ENCODE peak calls at places on chromosomes 6 and 20, in seven cellular contexts. X is lower lobe of right lung, W is IMR-90, T is HFF-Myc, V is AG10803, P is tibial artery, J is ascending aorta. O is an unnamed sample.

GRCh38 chr6:71410164-71410566 is 121.6 kb downstream of the OGFRL1 start:
- DNase-seq in W (peak), P (no peak), J (no peak), T (no peak), V (no peak), X (no peak), O (peak)

GRCh38 chr6:143346004-143346403 is 104.5 kb downstream of the ADAT2 start:
- DNase-seq in J (no peak), P (no peak), V (peak), W (no peak), X (no peak), T (no peak), O (no peak)

GRCh38 chr20:39810269-39810668 is 848.1 kb downstream of the DHX35 start:
- DNase-seq in X (no peak), V (no peak), T (no peak), P (no peak), W (no peak), J (no peak), O (no peak)

GRCh38 chr6:149716584-149716983 is 1.3 kb downstream of the LATS1 start:
- DNase-seq in T (no peak), V (no peak), X (no peak), W (peak), P (no peak), J (no peak), O (no peak)

GRCh38 chr6:6746334-6746969 is 157.9 kb downstream of the LY86 start:
- DNase-seq in V (no peak), P (no peak), J (no peak), W (peak), T (no peak), X (no peak), O (no peak)

GRCh38 chr6:53920881-53921280 is 126.1 kb downstream of the LRRC1 start:
- DNase-seq in V (no peak), J (no peak), P (no peak), X (no peak), T (no peak), W (no peak), O (no peak)

GRCh38 chr20:24779166-24779565 is 169.9 kb upstream of the CST7 start:
- DNase-seq in P (no peak), T (no peak), J (no peak), W (no peak), X (peak), V (no peak), O (no peak)

GRCh38 chr6:99019341-99019740 is 71.6 kb upstream of the FBXL4 start:
- DNase-seq in T (peak), J (no peak), V (peak), X (no peak), W (peak), P (no peak), O (peak)

GRCh38 chr6:3438190-3439167 is 18.4 kb downstream of the SLC22A23 start:
- DNase-seq in T (no peak), X (no peak), J (no peak), V (peak), P (no peak), W (peak), O (no peak)

GRCh38 chr20:53792946-53793536 is 199.4 kb upstream of the ZNF217 start:
- DNase-seq in P (no peak), V (no peak), J (no peak), X (no peak), W (no peak), T (no peak), O (no peak)

GRCh38 chr6:83092756-83093399 is 25.4 kb downstream of the DOP1A start:
- DNase-seq in W (peak), V (peak), T (no peak), X (no peak), P (no peak), J (no peak), O (no peak)

GRCh38 chr20:35617397-35618031 is 1.9 kb downstream of the SPAG4 start:
- DNase-seq in P (peak), W (peak), J (peak), V (peak), X (peak), T (no peak), O (no peak)

GRCh38 chr20:37295001-37295400 is 5.5 kb downstream of the MANBAL start:
- DNase-seq in J (no peak), P (no peak), V (peak), X (no peak), T (peak), W (peak), O (peak)

GRCh38 chr20:4244700-4245485 is 229.5 kb upstream of the RNF24 start:
- DNase-seq in P (no peak), J (no peak), T (no peak), W (no peak), X (no peak), V (no peak), O (no peak)

GRCh38 chr6:33631971-33632585 is 11.0 kb downstream of the ITPR3 start:
- DNase-seq in W (no peak), T (no peak), J (no peak), X (no peak), P (no peak), V (no peak), O (no peak)

GRCh38 chr6:73710470-73710869 is 14.5 kb downstream of the CD109 start:
- DNase-seq in W (peak), X (no peak), J (no peak), T (peak), V (peak), P (no peak), O (peak)

GRCh38 chr6:161152904-161153662 is 120.8 kb downstream of the AGPAT4 start:
- DNase-seq in X (no peak), J (no peak), W (no peak), V (no peak), T (no peak), P (no peak), O (no peak)

GRCh38 chr6:14211596-14211961 is 94.0 kb downstream of the CD83 start:
- DNase-seq in W (peak), P (peak), T (no peak), J (no peak), V (peak), X (peak), O (no peak)

GRCh38 chr20:48175261-48175660 is 390.0 kb upstream of the SULF2 start:
- DNase-seq in X (no peak), J (no peak), W (no peak), T (no peak), V (no peak), P (no peak), O (no peak)

GRCh38 chr20:49482621-49483017 is at the start of gene KCNB1:
- DNase-seq in T (no peak), J (no peak), W (peak), V (peak), P (peak), X (peak), O (no peak)

GRCh38 chr20:58613061-58613854 is 37.8 kb upstream of the STX16 start:
- DNase-seq in W (no peak), V (peak), J (no peak), T (no peak), P (no peak), X (peak), O (no peak)

GRCh38 chr6:54254886-54255285 is 53.4 kb upstream of the TINAG start:
- DNase-seq in P (no peak), W (no peak), J (no peak), X (no peak), T (no peak), V (no peak), O (no peak)

GRCh38 chr6:101741474-101742171 is 348.1 kb downstream of the GRIK2 start:
- DNase-seq in W (no peak), X (no peak), V (no peak), J (no peak), P (no peak), T (no peak), O (no peak)

GRCh38 chr6:158014505-158015187 is 33.0 kb downstream of the SYNJ2 start:
- DNase-seq in X (peak), V (peak), W (peak), P (no peak), J (no peak), T (no peak), O (no peak)

GRCh38 chr20:62464080-62464770 is 11.6 kb downstream of the GATA5 start:
- DNase-seq in V (no peak), X (no peak), P (no peak), J (no peak), T (no peak), W (no peak), O (no peak)

GRCh38 chr6:15375638-15376290 is 129.9 kb downstream of the JARID2 start:
- DNase-seq in T (no peak), J (no peak), V (peak), W (no peak), P (no peak), X (no peak), O (no peak)

GRCh38 chr6:27726620-27727023 is 185.6 kb downstream of the OR2B2 start:
- DNase-seq in J (no peak), T (peak), V (no peak), W (peak), P (no peak), X (no peak), O (no peak)

GRCh38 chr20:8583209-8584106 is 451.4 kb downstream of the PLCB1 start:
- DNase-seq in W (peak), J (no peak), P (no peak), T (no peak), X (no peak), V (peak), O (peak)

GRCh38 chr6:55040102-55040848 is 134.0 kb upstream of the HCRTR2 start:
- DNase-seq in J (no peak), P (no peak), X (no peak), T (peak), V (peak), W (peak), O (no peak)

GRCh38 chr6:69768664-69769063 is 28.1 kb downstream of the LMBRD1 start:
- DNase-seq in X (no peak), T (no peak), J (no peak), V (peak), P (no peak), W (no peak), O (no peak)
- TF ChIP-seq CTCF in X (no peak), T (no peak), J (no peak), V (peak), P (no peak), W (peak), O (peak)

GRCh38 chr20:22691369-22692118 is 107.2 kb upstream of the FOXA2 start:
- DNase-seq in V (peak), J (no peak), W (peak), T (peak), P (peak), X (peak), O (no peak)
- H3K4me3 ChIP-seq in V (no peak), J (peak), W (no peak), T (no peak), P (peak), X (no peak), O (no peak)

GRCh38 chr6:51753635-51754034 is 333.8 kb downstream of the PKHD1 start:
- DNase-seq in X (peak), V (no peak), P (no peak), J (no peak), T (no peak), W (no peak), O (no peak)
- TF ChIP-seq CTCF in X (peak), V (no peak), P (no peak), J (no peak), T (no peak), W (no peak), O (peak)

DNA sequence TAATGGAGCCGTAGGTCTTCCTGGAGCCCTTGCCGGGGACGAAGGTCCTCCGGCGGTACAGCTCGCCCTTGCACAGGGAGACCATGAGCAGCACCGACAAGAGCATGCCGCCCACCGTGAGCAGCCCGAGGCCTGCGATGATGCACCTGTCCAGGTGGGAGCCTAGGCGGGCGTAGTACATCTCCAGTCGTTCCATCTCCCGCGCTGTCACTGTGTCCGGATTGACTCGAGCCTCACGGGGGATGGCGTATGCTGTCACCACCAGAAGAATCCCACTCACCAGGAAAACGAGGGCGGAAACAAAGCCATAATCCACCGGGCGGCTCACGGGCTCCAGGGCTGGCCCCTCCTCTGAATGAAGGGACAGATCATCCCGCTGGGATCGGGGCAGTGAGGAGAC is 3.8 kb downstream of the TMEM74B start:
- DNase-seq in P (no peak), T (no peak), W (no peak), X (no peak), V (no peak), J (no peak), O (no peak)
- H3K4me3 ChIP-seq in P (no peak), T (no peak), W (no peak), X (no peak), V (no peak), J (no peak), O (no peak)

DNA sequence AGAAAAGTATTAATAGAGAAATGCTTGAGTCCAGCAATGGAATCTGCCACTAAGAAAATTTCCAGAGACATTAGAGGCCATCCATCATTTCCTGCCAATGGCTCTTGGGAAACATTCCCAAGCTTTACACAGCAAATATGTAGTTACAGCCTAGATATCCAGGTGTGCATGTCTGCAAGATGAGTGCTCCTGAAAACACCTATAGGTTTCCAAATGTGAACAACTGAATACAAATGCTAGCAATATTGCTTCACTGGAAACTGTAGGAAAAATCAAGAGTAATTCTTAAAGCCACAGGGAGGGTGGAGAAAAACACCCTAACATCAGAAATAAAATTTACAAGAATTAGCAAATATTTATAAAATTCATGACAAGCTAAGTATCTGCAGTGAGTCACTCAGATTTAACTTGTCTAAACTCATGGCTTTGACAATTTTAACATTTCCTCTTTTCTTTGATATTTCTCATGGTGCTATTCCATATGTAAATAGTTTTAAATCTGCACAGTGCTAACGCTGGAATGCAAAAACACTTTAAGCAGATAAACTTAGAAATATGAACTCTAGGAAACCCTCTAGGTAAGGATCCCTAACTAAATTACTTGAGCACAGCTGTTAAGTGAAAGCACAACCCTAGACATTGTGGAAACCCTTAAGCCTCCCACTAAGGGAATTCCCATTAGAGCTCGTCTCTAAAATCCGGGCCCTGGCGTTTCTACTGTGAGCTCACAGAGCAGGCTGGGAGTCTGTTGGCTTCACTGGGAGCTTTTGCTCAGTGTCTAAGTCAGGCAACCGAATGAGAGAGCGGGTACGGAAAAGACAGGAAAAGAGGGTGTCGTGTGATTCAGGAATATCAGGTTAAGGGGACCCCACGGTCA is 112.0 kb upstream of the RPS6KA2 start:
- DNase-seq in V (no peak), X (no peak), P (no peak), T (no peak), J (no peak), W (peak), O (no peak)
- TF ChIP-seq CTCF in V (no peak), X (no peak), P (no peak), T (no peak), J (no peak), W (no peak), O (no peak)

GRCh38 chr6:90611996-90612690 is 25.3 kb upstream of the MAP3K7 start:
- DNase-seq in J (no peak), V (no peak), W (no peak), T (no peak), P (no peak), X (no peak), O (no peak)
- H3K4me3 ChIP-seq in J (peak), V (no peak), W (no peak), T (no peak), P (no peak), X (no peak), O (no peak)

O was measured in epithelial cell of proximal tubule.